ENCODE peak calls at places on chromosomes 6 and 20, in four cellular contexts. F is GM12878, O is K562, K is H1. Z is an unnamed sample.
A peak's percentile ranks its signal among the peaks of the same experiment; 100 is the strongest.

GRCh38 chr6:160337301-160337700 is 10.9 kb upstream of the SLC22A3 start:
- DNase-seq in F (no peak), K (no peak), O (no peak), Z (no peak)

GRCh38 chr6:116512155-116512559 is 718 bp downstream of the CALHM5 start:
- DNase-seq in F (no peak), K (no peak), O (no peak), Z (no peak)

GRCh38 chr6:151154418-151154817 is 85.3 kb upstream of the AKAP12 start:
- DNase-seq in K (no peak), F (no peak), O (no peak), Z (no peak)

GRCh38 chr6:13420269-13420668 is 67.1 kb downstream of the GFOD1 start:
- DNase-seq in F (no peak), O (no peak), K (no peak), Z (no peak)

GRCh38 chr6:128412680-128413079 is 107.7 kb downstream of the PTPRK start:
- DNase-seq in O (no peak), K (no peak), F (no peak), Z (no peak)

GRCh38 chr6:138987299-138987642 is 782 bp downstream of the REPS1 start:
- DNase-seq in F (no peak), K (no peak), O (no peak), Z (no peak)

GRCh38 chr6:94074764-94075163 is 655.4 kb upstream of the EPHA7 start:
- DNase-seq in K (no peak), F (no peak), O (no peak), Z (no peak)

GRCh38 chr20:34571753-34572152 is 13.2 kb downstream of the MAP1LC3A start:
- DNase-seq in K (no peak), O (no peak), F (no peak), Z (no peak)

GRCh38 chr6:43540507-43540906 is 23.6 kb downstream of the POLR1C start:
- DNase-seq in O (no peak), K (no peak), F (no peak), Z (no peak)

GRCh38 chr20:4709261-4710105 is 12.2 kb upstream of the PRND start:
- DNase-seq in O (no peak), F (no peak), K (no peak), Z (no peak)

GRCh38 chr6:105591053-105591452 is 188.2 kb upstream of the PREP start:
- DNase-seq in F (peak; percentile 79), O (no peak), K (no peak), Z (no peak)

GRCh38 chr20:20492521-20493334 is 124.8 kb downstream of the INSM1 start:
- DNase-seq in F (no peak), O (no peak), K (no peak), Z (no peak)

GRCh38 chr6:24923885-24924401 is 11.8 kb downstream of the RIPOR2 start:
- DNase-seq in O (no peak), F (no peak), K (no peak), Z (no peak)

GRCh38 chr6:12479885-12480284 is 189.7 kb downstream of the EDN1 start:
- DNase-seq in K (no peak), O (no peak), F (no peak), Z (no peak)

GRCh38 chr6:130140084-130140483 is 82.7 kb downstream of the SAMD3 start:
- DNase-seq in F (no peak), O (no peak), K (no peak), Z (no peak)

GRCh38 chr6:153947817-153948447 is 91.1 kb upstream of the OPRM1 start:
- DNase-seq in O (peak; percentile 21), F (no peak), K (peak; percentile 27), Z (peak; percentile 21)

GRCh38 chr6:154653853-154654252 is 79.4 kb upstream of the SCAF8 start:
- DNase-seq in O (no peak), F (no peak), K (no peak), Z (no peak)

GRCh38 chr6:152271681-152272464 is 365.3 kb downstream of the SYNE1 start:
- DNase-seq in K (no peak), O (no peak), F (peak; percentile 13), Z (no peak)

GRCh38 chr6:125945378-125946141 is 11.0 kb upstream of the HINT3 start:
- DNase-seq in F (no peak), K (no peak), O (peak; percentile 55), Z (no peak)

DNA sequence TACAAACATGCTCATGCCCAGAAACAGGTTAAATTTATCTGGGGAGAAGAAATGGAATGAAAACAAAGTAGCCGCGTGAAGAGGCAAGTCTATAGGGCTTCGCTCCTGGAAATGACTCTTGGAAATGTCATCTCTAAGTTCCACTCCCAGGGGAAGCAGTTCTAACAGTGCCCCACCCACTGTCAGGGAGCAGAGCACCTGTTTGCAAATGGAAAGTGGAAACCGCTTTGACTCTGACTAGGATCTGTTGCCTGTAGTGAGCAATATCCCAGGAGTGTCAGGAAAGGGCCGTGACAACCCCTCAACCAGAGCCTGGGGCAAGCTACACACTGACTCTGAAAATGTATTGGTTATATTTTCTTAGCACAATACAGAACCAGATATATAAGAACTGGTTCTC is 47.3 kb upstream of the CRISP1 start:
- DNase-seq in F (no peak), O (no peak), K (no peak), Z (no peak)
- H3K4me1 ChIP-seq in F (no peaks in the 10 kb centered on the region), O (no peaks in the 10 kb centered on the region), K (peaks cover 4% of the 10 kb centered on the region), Z (no peaks in the 10 kb centered on the region)

GRCh38 chr6:118630067-118630466 is 21.3 kb downstream of the CEP85L start:
- DNase-seq in F (no peak), K (no peak), O (no peak), Z (no peak)
- TF ChIP-seq ATF3 in F (no peak), K (no peak), O (no peak), Z (no peak)

GRCh38 chr6:53065266-53066058 is at the start of gene FBXO9:
- DNase-seq in K (no peak), F (no peak), O (peak; percentile 84), Z (no peak)

GRCh38 chr6:53066874-53067273 is 1.7 kb downstream of the FBXO9 start:
- DNase-seq in F (no peak), K (no peak), O (peak; percentile 19), Z (no peak)

GRCh38 chr6:53067307-53067706 is 2.1 kb downstream of the FBXO9 start:
- DNase-seq in O (no peak), K (no peak), F (no peak), Z (no peak)

GRCh38 chr6:53064726-53065265 is 408 bp upstream of the FBXO9 start:
- DNase-seq in F (peak; percentile 91), O (peak; percentile 78), K (peak; percentile 91), Z (peak; percentile 97)

DNA sequence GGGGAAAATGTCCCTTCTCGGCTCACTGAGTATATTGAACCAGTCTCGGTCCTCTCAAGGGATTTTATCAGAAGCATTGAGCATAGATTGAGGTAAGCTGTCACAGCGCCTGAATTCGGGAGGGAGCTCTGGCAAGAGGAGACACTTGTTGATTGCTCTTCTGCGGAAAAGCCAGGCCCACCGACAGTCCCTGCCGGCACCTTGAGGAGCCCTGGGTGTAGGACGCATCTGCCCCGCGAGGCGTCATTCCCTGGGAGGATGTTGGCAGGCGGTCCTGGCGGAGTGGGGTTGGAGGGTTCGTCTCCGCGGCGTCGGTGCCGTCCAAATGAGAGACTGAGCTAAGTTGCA is 829 bp downstream of the FBXO9 start:
- DNase-seq in O (peak; percentile 20), K (no peak), F (no peak), Z (no peak)
- TF ChIP-seq EGR1 in O (no peak), K (no peak), F (no peak), Z (no peak)

GRCh38 chr6:144576871-144577270 is 291.7 kb downstream of the UTRN start:
- DNase-seq in F (no peak), O (no peak), K (no peak), Z (no peak)

GRCh38 chr6:144578385-144579350 is 293.5 kb downstream of the UTRN start:
- DNase-seq in F (no peak), O (no peak), K (no peak), Z (no peak)

GRCh38 chr6:144580039-144580438 is 294.9 kb downstream of the UTRN start:
- DNase-seq in K (no peak), F (no peak), O (no peak), Z (no peak)

GRCh38 chr6:144574796-144575195 is 289.7 kb downstream of the UTRN start:
- DNase-seq in K (no peak), O (no peak), F (no peak), Z (no peak)

DNA sequence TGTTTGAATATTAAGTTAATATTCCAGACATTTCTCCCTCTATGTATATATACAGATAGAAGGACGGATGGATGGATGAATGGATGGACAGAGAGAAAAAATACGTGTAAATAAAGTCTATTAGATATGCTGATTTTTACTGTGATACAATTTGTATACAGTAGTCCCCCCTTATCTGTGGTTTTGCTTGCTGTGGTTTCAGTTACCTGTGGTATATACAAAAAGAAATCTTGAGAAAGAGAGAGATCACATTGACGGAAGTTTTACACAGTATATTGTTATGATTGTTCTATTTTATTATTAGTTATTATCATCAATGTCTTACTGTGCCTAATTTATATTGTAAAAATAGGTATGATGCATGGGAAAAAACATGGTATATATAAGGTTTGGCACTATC is 290.2 kb downstream of the UTRN start:
- DNase-seq in O (no peak), F (no peak), K (no peak), Z (no peak)
- H3K4me1 ChIP-seq in O (no peaks in the 10 kb centered on the region), F (no peaks in the 10 kb centered on the region), K (no peaks in the 10 kb centered on the region), Z (no peaks in the 10 kb centered on the region)